ENCODE peak calls at places on chromosome X, in nine cellular contexts. T, H, Q, V, E, J, D, W and G are unnamed samples. For H3K36me3, the result is how much of the 10 kb centered on the place peaks cover.

GRCh38 chrX:31497086-31497485 is 425.2 kb upstream of the FTHL17 start:
- DNase-seq in T (no peak), H (no peak), Q (no peak), V (no peak), E (no peak), J (no peak), D (no peak), W (no peak), G (no peak)

GRCh38 chrX:56318076-56318475 is 85.9 kb downstream of the KLF8 start:
- DNase-seq in T (no peak), H (no peak), Q (no peak), V (no peak), E (no peak), J (no peak), D (no peak), W (no peak), G (no peak)

GRCh38 chrX:10579018-10579752 is 41.2 kb downstream of the MID1 start:
- DNase-seq in T (no peak), H (no peak), Q (no peak), V (no peak), E (no peak), J (no peak), D (no peak), W (no peak), G (no peak)

GRCh38 chrX:791479-792034 is 161.0 kb downstream of the SHOX start:
- DNase-seq in T (no peak), H (peak), Q (no peak), V (peak), E (no peak), J (no peak), D (no peak), W (no peak), G (no peak)

GRCh38 chrX:96563663-96564062 is 121.0 kb upstream of the DIAPH2 start:
- DNase-seq in T (no peak), H (no peak), Q (no peak), V (no peak), E (no peak), J (no peak), D (no peak), W (no peak), G (no peak)

GRCh38 chrX:100409316-100410082 is 574 bp downstream of the PCDH19 start:
- DNase-seq in T (no peak), H (peak), Q (no peak), V (peak), E (no peak), J (peak), D (no peak), W (no peak), G (no peak)

GRCh38 chrX:96361844-96362243 is 322.8 kb upstream of the DIAPH2 start:
- DNase-seq in T (no peak), H (no peak), Q (no peak), V (no peak), E (no peak), J (no peak), D (no peak), W (no peak), G (no peak)

GRCh38 chrX:56729152-56729557 is at the start of gene NBDY:
- DNase-seq in T (peak), H (peak), Q (peak), V (peak), E (no peak), J (peak), D (peak), W (peak), G (peak)

GRCh38 chrX:10603612-10604011 is 16.8 kb downstream of the MID1 start:
- DNase-seq in T (no peak), H (peak), Q (no peak), V (peak), E (no peak), J (no peak), D (no peak), W (no peak), G (no peak)

GRCh38 chrX:118116308-118117068 is at the start of gene KLHL13:
- DNase-seq in T (peak), H (peak), Q (no peak), V (peak), E (no peak), J (peak), D (peak), W (no peak), G (peak)

GRCh38 chrX:56798866-56799864 is 70.1 kb downstream of the NBDY start:
- DNase-seq in T (no peak), H (no peak), Q (no peak), V (peak), E (peak), J (no peak), D (peak), W (no peak), G (peak)

GRCh38 chrX:69019073-69019890 is 146.0 kb downstream of the PJA1 start:
- DNase-seq in T (no peak), H (no peak), Q (no peak), V (no peak), E (peak), J (no peak), D (no peak), W (no peak), G (no peak)

GRCh38 chrX:34877451-34877850 is 65.1 kb upstream of the FAM47B start:
- DNase-seq in T (no peak), H (no peak), Q (no peak), V (no peak), E (no peak), J (no peak), D (no peak), W (no peak), G (no peak)

GRCh38 chrX:95764972-95765451 is 919.6 kb upstream of the DIAPH2 start:
- DNase-seq in T (no peak), H (peak), Q (no peak), V (peak), E (peak), J (no peak), D (no peak), W (peak), G (no peak)

GRCh38 chrX:45709381-45709780 is 508.7 kb upstream of the DIPK2B start:
- DNase-seq in T (no peak), H (no peak), Q (no peak), V (no peak), E (no peak), J (no peak), D (no peak), W (no peak), G (no peak)

GRCh38 chrX:41922694-41923171 is 621 bp downstream of the CASK start:
- DNase-seq in T (peak), H (peak), Q (peak), V (peak), E (no peak), J (peak), D (peak), W (peak), G (peak)

GRCh38 chrX:136910565-136911040 is 30.1 kb upstream of the RBMX start:
- DNase-seq in T (no peak), H (no peak), Q (no peak), V (no peak), E (no peak), J (no peak), D (no peak), W (no peak), G (no peak)

GRCh38 chrX:49184294-49185061 is 1.7 kb downstream of the PRICKLE3 start:
- DNase-seq in T (peak), H (peak), Q (peak), V (peak), E (peak), J (peak), D (peak), W (peak), G (peak)

DNA sequence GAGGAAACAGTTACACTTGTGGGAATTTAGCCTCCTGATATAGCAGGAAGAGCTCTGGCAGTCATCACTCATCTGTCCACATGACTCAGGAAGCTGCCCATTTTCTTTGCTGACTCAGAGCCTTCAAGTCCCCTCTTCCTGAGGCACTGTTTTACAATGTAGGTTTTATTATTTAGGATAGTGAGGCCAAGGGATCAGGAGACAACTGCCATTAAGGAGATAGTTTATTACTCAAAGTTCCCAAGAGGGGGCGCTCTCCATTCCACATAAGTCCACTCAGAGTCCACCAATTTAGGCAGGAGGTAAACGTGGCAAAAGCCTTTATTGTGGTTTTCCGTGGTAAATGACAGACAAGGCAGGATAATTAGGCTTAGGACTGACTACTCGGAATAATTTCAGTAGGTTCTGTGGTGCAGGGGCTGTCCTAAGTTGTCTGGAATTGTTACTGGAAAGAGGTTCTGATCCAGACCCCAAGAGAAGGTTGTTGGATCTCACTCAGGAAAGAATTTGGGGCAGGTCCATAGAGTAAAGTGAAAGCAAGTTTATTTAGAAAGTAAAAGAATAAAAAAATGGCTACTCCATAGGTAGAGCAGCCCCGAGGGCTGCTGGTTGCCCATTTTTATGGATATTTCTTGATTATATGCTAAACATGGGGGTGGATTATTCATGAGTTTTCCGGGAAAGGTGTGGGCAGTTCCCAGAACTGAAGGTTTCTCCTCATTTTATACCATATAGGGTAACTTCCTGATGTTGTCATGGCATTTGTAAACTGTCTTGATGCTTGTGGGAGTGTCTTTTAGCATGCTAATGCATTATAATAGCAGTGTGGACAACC is 96.0 kb upstream of the RAB40AL start:
- DNase-seq in T (no peak), H (peak), Q (no peak), V (no peak), E (no peak), J (no peak), D (no peak), W (no peak), G (no peak)
- TF ChIP-seq CTCF in T (no peak), H (peak), Q (no peak), V (peak), E (no peak), J (no peak), D (no peak), W (peak), G (no peak)

GRCh38 chrX:153867139-153867538 is 18.8 kb downstream of the L1CAM start:
- DNase-seq in T (no peak), H (no peak), Q (no peak), V (no peak), E (no peak), J (peak), D (no peak), W (no peak), G (no peak)
- H3K36me3 ChIP-seq in T (under half), H (under half), Q (under half), V (under half), E (under half), J (under half), D (under half), W (under half), G (under half)

DNA sequence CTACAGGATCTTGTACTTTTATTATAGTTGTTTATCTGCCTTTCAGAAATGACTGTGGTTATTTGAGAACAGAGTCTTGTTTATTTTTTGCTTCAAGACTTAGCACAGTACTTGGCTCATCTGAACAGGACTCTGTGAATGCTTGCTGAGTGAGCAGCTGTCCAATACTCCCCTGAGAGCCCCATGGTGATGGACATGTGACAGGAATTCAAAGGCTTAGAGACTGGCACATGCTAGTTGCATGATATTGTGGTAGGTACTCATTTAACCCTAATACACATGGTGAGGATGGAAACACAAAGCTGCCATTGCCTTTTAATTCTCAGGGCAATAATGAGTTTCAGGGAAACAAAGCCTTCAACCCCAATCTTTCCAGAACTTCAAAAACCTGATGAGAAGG is 97.3 kb downstream of the GEMIN8 start:
- DNase-seq in T (no peak), H (no peak), Q (no peak), V (no peak), E (no peak), J (no peak), D (no peak), W (no peak), G (no peak)
- H3K27ac ChIP-seq in T (no peak), H (no peak), Q (no peak), V (no peak), E (no peak), J (no peak), D (no peak), W (no peak), G (no peak)

GRCh38 chrX:53166103-53166502 is 58.9 kb downstream of the KDM5C start:
- DNase-seq in T (no peak), H (no peak), Q (no peak), V (no peak), E (no peak), J (no peak), D (no peak), W (peak), G (no peak)

GRCh38 chrX:53171356-53171755 is 53.7 kb downstream of the KDM5C start:
- DNase-seq in T (no peak), H (no peak), Q (no peak), V (no peak), E (no peak), J (no peak), D (no peak), W (no peak), G (no peak)
- TF ChIP-seq CTCF in T (no peak), H (peak), Q (no peak), V (peak), E (no peak), J (no peak), D (no peak), W (no peak), G (no peak)

GRCh38 chrX:154350429-154351182 is 23.8 kb downstream of the FLNA start:
- DNase-seq in T (no peak), H (no peak), Q (no peak), V (no peak), E (no peak), J (peak), D (peak), W (no peak), G (peak)
- H3K36me3 ChIP-seq in T (under half), H (under half), Q (under half), V (half or more), E (under half), J (under half), D (under half), W (under half), G (under half)

DNA sequence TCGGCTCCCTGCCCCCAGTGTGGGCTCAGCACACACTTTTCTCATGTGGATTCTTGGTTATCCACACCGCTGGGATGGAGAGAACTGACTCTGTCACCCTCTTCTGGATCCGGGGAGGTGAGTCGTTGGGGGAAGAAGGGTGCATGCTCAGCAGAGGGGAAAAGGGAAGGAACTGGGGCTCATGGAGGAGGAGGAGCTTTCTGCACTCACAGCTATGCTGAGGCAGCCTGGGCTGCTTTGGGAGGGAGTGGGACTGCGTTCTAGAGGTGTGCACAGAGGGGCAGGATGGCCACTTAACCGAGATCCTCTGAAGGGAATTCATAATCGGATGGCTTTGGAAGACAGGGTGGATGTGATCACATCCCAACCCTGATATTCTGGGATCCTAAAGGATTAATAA is 51.6 kb downstream of the RTL5 start:
- DNase-seq in T (no peak), H (no peak), Q (no peak), V (peak), E (no peak), J (no peak), D (no peak), W (no peak), G (no peak)
- H3K27ac ChIP-seq in T (peak), H (no peak), Q (no peak), V (no peak), E (peak), J (no peak), D (peak), W (no peak), G (no peak)

GRCh38 chrX:64205735-64206491 is 405 bp upstream of the AMER1 start:
- DNase-seq in T (peak), H (peak), Q (peak), V (peak), E (peak), J (peak), D (peak), W (peak), G (peak)
- TF ChIP-seq CTCF in T (peak), H (peak), Q (no peak), V (peak), E (no peak), J (peak), D (no peak), W (peak), G (no peak)

GRCh38 chrX:53583571-53583970 is 102.9 kb downstream of the HUWE1 start:
- DNase-seq in T (no peak), H (no peak), Q (no peak), V (no peak), E (no peak), J (no peak), D (no peak), W (no peak), G (no peak)

GRCh38 chrX:53584891-53585290 is 101.6 kb downstream of the HUWE1 start:
- DNase-seq in T (no peak), H (no peak), Q (no peak), V (no peak), E (no peak), J (no peak), D (no peak), W (no peak), G (no peak)

GRCh38 chrX:53587795-53588194 is 98.7 kb downstream of the HUWE1 start:
- DNase-seq in T (no peak), H (no peak), Q (no peak), V (no peak), E (no peak), J (no peak), D (no peak), W (no peak), G (no peak)
- H3K36me3 ChIP-seq in T (under half), H (half or more), Q (under half), V (half or more), E (under half), J (half or more), D (under half), W (half or more), G (under half)